ENCODE peak calls at places on chromosomes 5 and 9, in four cellular contexts. I, G, N and Z are unnamed samples.

GRCh38 chr5:128144491-128144890 is 60.9 kb downstream of the SLC12A2 start:
- DNase-seq in I (no peak), G (no peak), N (no peak), Z (no peak)

GRCh38 chr9:3931996-3932906 is 367.6 kb downstream of the GLIS3 start:
- DNase-seq in I (no peak), G (no peak), N (peak; percentile 45), Z (no peak)

GRCh38 chr5:588406-588995 is 23.6 kb upstream of the CEP72 start:
- DNase-seq in I (no peak), G (no peak), N (no peak), Z (no peak)

GRCh38 chr5:78610633-78611032 is 37.9 kb downstream of the LHFPL2 start:
- DNase-seq in I (no peak), G (no peak), N (no peak), Z (no peak)

GRCh38 chr5:33756481-33756880 is 135.3 kb downstream of the ADAMTS12 start:
- DNase-seq in I (no peak), G (no peak), N (no peak), Z (no peak)

GRCh38 chr9:114989600-114990410 is 59.4 kb upstream of the TNFSF8 start:
- DNase-seq in I (no peak), G (no peak), N (no peak), Z (no peak)

GRCh38 chr5:44603496-44604272 is 205.1 kb upstream of the MRPS30 start:
- DNase-seq in I (no peak), G (no peak), N (no peak), Z (no peak)

GRCh38 chr5:82549263-82549662 is 271.1 kb upstream of the RPS23 start:
- DNase-seq in I (no peak), G (no peak), N (peak; percentile 17), Z (no peak)

GRCh38 chr5:74393943-74394342 is 246.6 kb downstream of the ENC1 start:
- DNase-seq in I (no peak), G (no peak), N (no peak), Z (no peak)

GRCh38 chr9:86352440-86353106 is 1.6 kb downstream of the TUT7 start:
- DNase-seq in I (no peak), G (no peak), N (peak; percentile 36), Z (no peak)

GRCh38 chr9:16026886-16027285 is 474.0 kb downstream of the CCDC171 start:
- DNase-seq in I (no peak), G (no peak), N (no peak), Z (no peak)

GRCh38 chr9:127904518-127904887 is 5.1 kb upstream of the ST6GALNAC6 start:
- DNase-seq in I (no peak), G (no peak), N (peak; percentile 49), Z (peak; percentile 66)

GRCh38 chr9:28782630-28783029 is 1209.3 kb upstream of the C9orf72 start:
- DNase-seq in I (no peak), G (no peak), N (peak; percentile 55), Z (no peak)

GRCh38 chr5:11182441-11183080 is 421.5 kb upstream of the DAP start:
- DNase-seq in I (no peak), G (no peak), N (peak; percentile 11), Z (no peak)

GRCh38 chr5:78545406-78545805 is 103.2 kb downstream of the LHFPL2 start:
- DNase-seq in I (no peak), G (no peak), N (no peak), Z (no peak)

GRCh38 chr5:142613231-142613630 is 72.7 kb downstream of the FGF1 start:
- DNase-seq in I (no peak), G (no peak), N (peak; percentile 58), Z (no peak)

GRCh38 chr9:114006931-114007691 is 71.0 kb downstream of the AMBP start:
- DNase-seq in I (peak; percentile 9), G (no peak), N (no peak), Z (no peak)

GRCh38 chr9:31519011-31519410 is 865.4 kb upstream of the ACO1 start:
- DNase-seq in I (no peak), G (no peak), N (peak; percentile 3), Z (no peak)

GRCh38 chr9:90801507-90802289 is at the start of gene SYK:
- DNase-seq in I (peak; percentile 66), G (peak; percentile 77), N (no peak), Z (peak; percentile 81)

GRCh38 chr5:32307769-32308194 is 5.0 kb downstream of the MTMR12 start:
- DNase-seq in I (no peak), G (no peak), N (no peak), Z (no peak)

GRCh38 chr5:32308951-32309350 is 3.8 kb downstream of the MTMR12 start:
- DNase-seq in I (no peak), G (no peak), N (peak; percentile 51), Z (no peak)

GRCh38 chr5:32311404-32312193 is 1.1 kb downstream of the MTMR12 start:
- DNase-seq in I (no peak), G (no peak), N (no peak), Z (no peak)

GRCh38 chr5:32312194-32312681 is 501 bp downstream of the MTMR12 start:
- DNase-seq in I (peak; percentile 79), G (peak; percentile 81), N (peak; percentile 81), Z (peak; percentile 85)

DNA sequence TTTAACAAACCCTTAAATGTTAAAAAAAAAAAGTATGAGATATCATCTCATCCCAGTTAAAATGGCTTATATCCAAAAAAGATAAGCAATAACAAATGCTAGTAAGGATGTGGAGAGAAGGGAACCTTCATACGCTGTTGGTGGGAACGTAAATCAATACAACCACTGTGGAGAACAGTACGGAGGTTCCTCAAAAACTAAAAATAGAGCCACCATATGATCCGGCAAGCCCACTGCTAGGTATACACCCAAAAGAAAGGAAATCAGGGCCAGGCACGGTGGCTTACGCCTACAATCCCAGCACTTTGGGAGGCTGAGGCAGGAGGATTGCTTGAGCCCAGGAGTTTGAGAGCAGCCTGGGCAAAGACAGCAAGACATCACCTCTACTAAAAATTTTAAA is 3.0 kb downstream of the MTMR12 start:
- DNase-seq in I (no peak), G (no peak), N (no peak), Z (no peak)
- H3K4me1 ChIP-seq in I (peaks cover 14% of the 10 kb centered on the region), G (peaks cover 26% of the 10 kb centered on the region), N (peaks cover 8% of the 10 kb centered on the region), Z (peaks cover 16% of the 10 kb centered on the region)

GRCh38 chr5:168885324-168886120 is 306.4 kb upstream of the PANK3 start:
- DNase-seq in I (peak; percentile 41), G (no peak), N (no peak), Z (no peak)

GRCh38 chr5:168891175-168891812 is 312.1 kb upstream of the PANK3 start:
- DNase-seq in I (no peak), G (no peak), N (no peak), Z (no peak)

GRCh38 chr5:168886153-168886552 is 307.0 kb upstream of the PANK3 start:
- DNase-seq in I (no peak), G (no peak), N (no peak), Z (no peak)

GRCh38 chr5:168889039-168889438 is 309.9 kb upstream of the PANK3 start:
- DNase-seq in I (no peak), G (no peak), N (no peak), Z (no peak)

GRCh38 chr5:168887931-168888330 is 308.8 kb upstream of the PANK3 start:
- DNase-seq in I (no peak), G (no peak), N (no peak), Z (no peak)
- H3K4me3 ChIP-seq in I (no peak overlapping the region), G (no peak overlapping the region), N (peak overlapping the region; percentile 3), Z (no peak overlapping the region)

GRCh38 chr9:34600908-34601307 is 11.0 kb downstream of the RPP25L start:
- DNase-seq in I (no peak), G (no peak), N (no peak), Z (no peak)
- TF ChIP-seq CTCF in I (no peak), G (no peak), N (no peak), Z (no peak)

GRCh38 chr5:153831976-153832375 is 206.7 kb downstream of the FAM114A2 start:
- DNase-seq in I (no peak), G (no peak), N (peak; percentile 27), Z (no peak)

GRCh38 chr5:153835891-153836515 is 202.7 kb downstream of the FAM114A2 start:
- DNase-seq in I (no peak), G (no peak), N (no peak), Z (no peak)
- H3K4me1 ChIP-seq in I (no peaks in the 10 kb centered on the region), G (no peaks in the 10 kb centered on the region), N (no peaks in the 10 kb centered on the region), Z (no peaks in the 10 kb centered on the region)

GRCh38 chr5:2917524-2917923 is 166.0 kb upstream of the IRX2 start:
- DNase-seq in I (no peak), G (no peak), N (no peak), Z (no peak)
- H3K4me3 ChIP-seq in I (no peak overlapping the region), G (no peak overlapping the region), N (no peak overlapping the region), Z (no peak overlapping the region)

DNA sequence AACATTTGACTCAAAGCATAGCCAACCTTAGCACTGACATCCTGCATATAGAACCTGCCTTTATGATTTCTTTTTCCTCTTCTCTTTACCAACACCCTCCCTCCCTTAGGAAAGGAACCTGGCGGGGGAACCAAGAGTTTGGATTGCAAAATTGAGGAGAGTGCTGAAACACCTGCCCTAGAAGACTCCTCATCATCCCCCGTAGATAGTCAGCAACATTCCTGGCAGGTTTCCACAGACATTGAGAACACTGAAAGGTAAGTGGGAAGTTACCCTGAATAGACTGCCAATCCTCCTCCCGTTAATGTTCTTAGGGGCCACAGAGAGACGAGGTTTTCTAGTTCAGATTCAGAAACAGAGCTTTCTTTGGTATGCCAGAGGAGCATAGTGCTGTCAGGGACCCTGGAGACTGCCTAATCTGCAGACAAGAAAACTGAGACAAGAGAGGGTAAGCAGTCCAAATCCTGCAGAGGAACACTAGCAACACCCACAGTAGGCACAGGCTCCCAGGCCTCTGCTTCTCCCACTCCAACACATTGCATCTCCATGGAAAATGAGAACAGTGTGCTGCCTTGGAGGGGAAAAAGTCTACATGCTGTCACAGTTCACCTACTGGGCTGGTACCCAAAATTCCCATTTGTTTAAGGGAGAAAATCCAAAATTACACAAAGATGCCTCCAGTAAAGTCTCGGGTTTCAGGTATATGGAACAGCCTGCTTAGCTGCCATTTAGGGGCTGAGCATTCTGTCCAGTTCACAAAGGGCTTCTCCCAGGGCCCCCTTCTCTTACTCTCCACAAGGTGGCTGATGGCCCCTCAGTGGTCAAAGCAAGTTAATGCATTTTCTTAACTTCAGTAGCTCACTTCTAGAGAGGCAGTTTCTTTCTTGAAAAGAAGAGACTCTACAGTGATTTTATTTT is 89.0 kb downstream of the RGS7BP start:
- DNase-seq in I (no peak), G (no peak), N (peak; percentile 7), Z (no peak)
- TF ChIP-seq CTCF in I (peak; percentile 25), G (peak; percentile 30), N (peak; percentile 31), Z (no peak)

GRCh38 chr9:135757356-135757755 is 55.4 kb downstream of the KCNT1 start:
- DNase-seq in I (no peak), G (peak; percentile 79), N (no peak), Z (no peak)

GRCh38 chr9:135758870-135759269 is 56.9 kb downstream of the KCNT1 start:
- DNase-seq in I (no peak), G (no peak), N (no peak), Z (no peak)

GRCh38 chr9:135753391-135754105 is 51.6 kb downstream of the KCNT1 start:
- DNase-seq in I (no peak), G (no peak), N (no peak), Z (no peak)

GRCh38 chr9:135758056-135758455 is 56.1 kb downstream of the KCNT1 start:
- DNase-seq in I (no peak), G (no peak), N (no peak), Z (no peak)

GRCh38 chr9:135756576-135756975 is 54.6 kb downstream of the KCNT1 start:
- DNase-seq in I (no peak), G (no peak), N (no peak), Z (no peak)
- H3K4me1 ChIP-seq in I (no peaks in the 10 kb centered on the region), G (peaks cover 9% of the 10 kb centered on the region), N (no peaks in the 10 kb centered on the region), Z (no peaks in the 10 kb centered on the region)